ENCODE peak calls at places on chromosomes 13 and 19, in five cellular contexts. One of them, this sample, is unnamed.

GRCh38 chr19:5349041-5349440 is 8.4 kb upstream of the PTPRS start:
- DNase-seq in neuronal stem cell: no peak
- DNase-seq in IMR-90: no peak
- DNase-seq in mesenchymal stem cell: no peak
- DNase-seq in H1: no peak
- DNase-seq in this sample: peak; percentile 70

GRCh38 chr19:41407271-41407670 is 9.7 kb downstream of the BCKDHA start:
- DNase-seq in neuronal stem cell: no peak
- DNase-seq in IMR-90: no peak
- DNase-seq in mesenchymal stem cell: no peak
- DNase-seq in H1: no peak
- DNase-seq in this sample: peak; percentile 67

GRCh38 chr19:12034610-12035009 is 869 bp downstream of the ZNF433 start:
- DNase-seq in neuronal stem cell: no peak
- DNase-seq in IMR-90: no peak
- DNase-seq in mesenchymal stem cell: no peak
- DNase-seq in H1: no peak
- DNase-seq in this sample: peak; percentile 21

GRCh38 chr13:20126460-20127262 is 34.2 kb downstream of the GJA3 start:
- DNase-seq in neuronal stem cell: no peak
- DNase-seq in IMR-90: no peak
- DNase-seq in mesenchymal stem cell: no peak
- DNase-seq in H1: no peak
- DNase-seq in this sample: no peak

GRCh38 chr13:97369269-97369893 is 64.6 kb upstream of the RAP2A start:
- DNase-seq in neuronal stem cell: no peak
- DNase-seq in IMR-90: no peak
- DNase-seq in mesenchymal stem cell: peak; percentile 62
- DNase-seq in H1: no peak
- DNase-seq in this sample: no peak

GRCh38 chr13:52070929-52071523 is 46.5 kb downstream of the UTP14C start:
- DNase-seq in neuronal stem cell: no peak
- DNase-seq in IMR-90: peak; percentile 32
- DNase-seq in mesenchymal stem cell: peak; percentile 32
- DNase-seq in H1: no peak
- DNase-seq in this sample: peak; percentile 55

GRCh38 chr13:35485451-35485850 is 9.0 kb upstream of the MAB21L1 start:
- DNase-seq in neuronal stem cell: no peak
- DNase-seq in IMR-90: no peak
- DNase-seq in mesenchymal stem cell: no peak
- DNase-seq in H1: no peak
- DNase-seq in this sample: peak; percentile 29

GRCh38 chr13:61247149-61247936 is 168.3 kb downstream of the PCDH20 start:
- DNase-seq in neuronal stem cell: no peak
- DNase-seq in IMR-90: no peak
- DNase-seq in mesenchymal stem cell: no peak
- DNase-seq in H1: peak; percentile 46
- DNase-seq in this sample: peak; percentile 65

GRCh38 chr19:43505941-43506340 is 1.4 kb upstream of the PHLDB3 start:
- DNase-seq in neuronal stem cell: no peak
- DNase-seq in IMR-90: no peak
- DNase-seq in mesenchymal stem cell: no peak
- DNase-seq in H1: no peak
- DNase-seq in this sample: no peak

GRCh38 chr19:11894851-11895250 is 7.3 kb downstream of the ZNF69 start:
- DNase-seq in neuronal stem cell: no peak
- DNase-seq in IMR-90: no peak
- DNase-seq in mesenchymal stem cell: no peak
- DNase-seq in H1: no peak
- DNase-seq in this sample: no peak

GRCh38 chr19:34269968-34270621 is 15.7 kb downstream of the GARRE1 start:
- DNase-seq in neuronal stem cell: no peak
- DNase-seq in IMR-90: peak; percentile 66
- DNase-seq in mesenchymal stem cell: peak; percentile 72
- DNase-seq in H1: no peak
- DNase-seq in this sample: peak; percentile 98

GRCh38 chr13:111792956-111793355 is 274.0 kb upstream of the SOX1 start:
- DNase-seq in neuronal stem cell: no peak
- DNase-seq in IMR-90: no peak
- DNase-seq in mesenchymal stem cell: no peak
- DNase-seq in H1: peak; percentile 11
- DNase-seq in this sample: no peak

GRCh38 chr19:1158885-1159448 is 15.1 kb downstream of the SBNO2 start:
- DNase-seq in neuronal stem cell: no peak
- DNase-seq in IMR-90: no peak
- DNase-seq in mesenchymal stem cell: no peak
- DNase-seq in H1: no peak
- DNase-seq in this sample: no peak

GRCh38 chr19:405138-405965 is 3.6 kb downstream of the C2CD4C start:
- DNase-seq in neuronal stem cell: no peak
- DNase-seq in IMR-90: no peak
- DNase-seq in mesenchymal stem cell: no peak
- DNase-seq in H1: peak; percentile 46
- DNase-seq in this sample: no peak

GRCh38 chr19:35135389-35135909 is 590 bp upstream of the LGI4 start:
- DNase-seq in neuronal stem cell: peak; percentile 84
- DNase-seq in IMR-90: peak; percentile 55
- DNase-seq in mesenchymal stem cell: peak; percentile 66
- DNase-seq in H1: peak; percentile 96
- DNase-seq in this sample: peak; percentile 86

GRCh38 chr19:48290923-48291700 is 21.2 kb downstream of the ZNF114 start:
- DNase-seq in neuronal stem cell: peak; percentile 79
- DNase-seq in IMR-90: peak; percentile 81
- DNase-seq in mesenchymal stem cell: peak; percentile 86
- DNase-seq in H1: peak; percentile 95
- DNase-seq in this sample: peak; percentile 96

GRCh38 chr13:44140146-44140545 is 233.5 kb upstream of the SERP2 start:
- DNase-seq in neuronal stem cell: no peak
- DNase-seq in IMR-90: no peak
- DNase-seq in mesenchymal stem cell: no peak
- DNase-seq in H1: peak; percentile 48
- DNase-seq in this sample: peak; percentile 27

GRCh38 chr19:53927745-53928144 is 18.7 kb downstream of the CACNG7 start:
- DNase-seq in neuronal stem cell: peak; percentile 65
- DNase-seq in IMR-90: peak; percentile 64
- DNase-seq in mesenchymal stem cell: peak; percentile 46
- DNase-seq in H1: peak; percentile 88
- DNase-seq in this sample: peak; percentile 90

GRCh38 chr19:49462492-49462891 is 9.5 kb downstream of the ALDH16A1 start:
- DNase-seq in neuronal stem cell: no peak
- DNase-seq in IMR-90: no peak
- DNase-seq in mesenchymal stem cell: no peak
- DNase-seq in H1: no peak
- DNase-seq in this sample: no peak

GRCh38 chr13:74825170-74825948 is 656.6 kb downstream of the TBC1D4 start:
- DNase-seq in neuronal stem cell: peak; percentile 11
- DNase-seq in IMR-90: peak; percentile 49
- DNase-seq in mesenchymal stem cell: peak; percentile 67
- DNase-seq in H1: no peak
- DNase-seq in this sample: no peak

GRCh38 chr13:71460179-71460578 is 406.8 kb downstream of the DACH1 start:
- DNase-seq in neuronal stem cell: no peak
- DNase-seq in IMR-90: no peak
- DNase-seq in mesenchymal stem cell: no peak
- DNase-seq in H1: no peak
- DNase-seq in this sample: no peak

GRCh38 chr19:6041071-6041470 is 63.1 kb upstream of the RANBP3 start:
- DNase-seq in neuronal stem cell: no peak
- DNase-seq in IMR-90: no peak
- DNase-seq in mesenchymal stem cell: no peak
- DNase-seq in H1: peak; percentile 4
- DNase-seq in this sample: no peak

GRCh38 chr19:10430505-10431253 is 10.3 kb downstream of the PDE4A start:
- DNase-seq in neuronal stem cell: no peak
- DNase-seq in IMR-90: peak; percentile 37
- DNase-seq in mesenchymal stem cell: peak; percentile 53
- DNase-seq in H1: peak; percentile 61
- DNase-seq in this sample: no peak

GRCh38 chr19:53991224-53992113 is at the start of gene CACNG6:
- DNase-seq in neuronal stem cell: peak; percentile 43
- DNase-seq in IMR-90: no peak
- DNase-seq in mesenchymal stem cell: peak; percentile 8
- DNase-seq in H1: peak; percentile 77
- DNase-seq in this sample: peak; percentile 67

GRCh38 chr13:92717857-92718256 is 508.8 kb upstream of the GPC6 start:
- DNase-seq in neuronal stem cell: no peak
- DNase-seq in IMR-90: no peak
- DNase-seq in mesenchymal stem cell: no peak
- DNase-seq in H1: no peak
- DNase-seq in this sample: no peak

GRCh38 chr19:29687897-29688728 is 22.9 kb downstream of the PLEKHF1 start:
- DNase-seq in neuronal stem cell: no peak
- DNase-seq in IMR-90: peak; percentile 78
- DNase-seq in mesenchymal stem cell: peak; percentile 59
- DNase-seq in H1: no peak
- DNase-seq in this sample: no peak

GRCh38 chr19:45448887-45449299 is 18.9 kb upstream of the FOSB start:
- DNase-seq in neuronal stem cell: no peak
- DNase-seq in IMR-90: peak; percentile 15
- DNase-seq in mesenchymal stem cell: peak; percentile 70
- DNase-seq in H1: no peak
- DNase-seq in this sample: no peak

GRCh38 chr13:38180670-38181069 is 169.0 kb upstream of the UFM1 start:
- DNase-seq in neuronal stem cell: no peak
- DNase-seq in IMR-90: no peak
- DNase-seq in mesenchymal stem cell: peak; percentile 20
- DNase-seq in H1: no peak
- DNase-seq in this sample: no peak

GRCh38 chr13:32432856-32433255 is 4.9 kb upstream of the N4BP2L1 start:
- DNase-seq in neuronal stem cell: no peak
- DNase-seq in IMR-90: no peak
- DNase-seq in mesenchymal stem cell: peak; percentile 19
- DNase-seq in H1: no peak
- DNase-seq in this sample: no peak

GRCh38 chr19:16244091-16244490 is 46.4 kb downstream of the AP1M1 start:
- DNase-seq in neuronal stem cell: no peak
- DNase-seq in IMR-90: peak; percentile 80
- DNase-seq in mesenchymal stem cell: peak; percentile 68
- DNase-seq in H1: no peak
- DNase-seq in this sample: no peak

GRCh38 chr13:110774490-110774889 is 61.0 kb downstream of the ING1 start:
- DNase-seq in neuronal stem cell: no peak
- DNase-seq in IMR-90: no peak
- DNase-seq in mesenchymal stem cell: no peak
- DNase-seq in H1: no peak
- DNase-seq in this sample: no peak

GRCh38 chr19:32843716-32844245 is 25.8 kb downstream of the SLC7A9 start:
- DNase-seq in neuronal stem cell: no peak
- DNase-seq in IMR-90: no peak
- DNase-seq in mesenchymal stem cell: no peak
- DNase-seq in H1: no peak
- DNase-seq in this sample: no peak

GRCh38 chr13:97211357-97211756 is 10.8 kb upstream of the MBNL2 start:
- DNase-seq in neuronal stem cell: no peak
- DNase-seq in IMR-90: peak; percentile 48
- DNase-seq in mesenchymal stem cell: no peak
- DNase-seq in H1: no peak
- DNase-seq in this sample: peak; percentile 49

GRCh38 chr19:18468930-18469244 is 31.0 kb upstream of the ISYNA1 start:
- DNase-seq in neuronal stem cell: no peak
- DNase-seq in IMR-90: no peak
- DNase-seq in mesenchymal stem cell: no peak
- DNase-seq in H1: no peak
- DNase-seq in this sample: no peak

GRCh38 chr19:55197531-55197930 is 11.8 kb downstream of the PTPRH start:
- DNase-seq in neuronal stem cell: no peak
- DNase-seq in IMR-90: no peak
- DNase-seq in mesenchymal stem cell: peak; percentile 15
- DNase-seq in H1: no peak
- DNase-seq in this sample: peak; percentile 27

GRCh38 chr13:108268713-108269112 is 805 bp upstream of the TNFSF13B start:
- DNase-seq in neuronal stem cell: no peak
- DNase-seq in IMR-90: no peak
- DNase-seq in mesenchymal stem cell: no peak
- DNase-seq in H1: no peak
- DNase-seq in this sample: no peak

GRCh38 chr13:108267338-108267737 is 2.2 kb upstream of the TNFSF13B start:
- DNase-seq in neuronal stem cell: no peak
- DNase-seq in IMR-90: no peak
- DNase-seq in mesenchymal stem cell: no peak
- DNase-seq in H1: no peak
- DNase-seq in this sample: no peak

GRCh38 chr13:108272333-108272732 is 2.8 kb downstream of the TNFSF13B start:
- DNase-seq in neuronal stem cell: no peak
- DNase-seq in IMR-90: peak; percentile 31
- DNase-seq in mesenchymal stem cell: peak; percentile 28
- DNase-seq in H1: no peak
- DNase-seq in this sample: no peak

GRCh38 chr13:108269601-108270328 is at the start of gene TNFSF13B:
- DNase-seq in neuronal stem cell: no peak
- DNase-seq in IMR-90: peak; percentile 40
- DNase-seq in mesenchymal stem cell: peak; percentile 61
- DNase-seq in H1: peak; percentile 60
- DNase-seq in this sample: peak; percentile 74

GRCh38 chr13:108270442-108270841 is 924 bp downstream of the TNFSF13B start:
- DNase-seq in neuronal stem cell: no peak
- DNase-seq in IMR-90: no peak
- DNase-seq in mesenchymal stem cell: no peak
- DNase-seq in H1: no peak
- DNase-seq in this sample: no peak
- H3K4me3 ChIP-seq in neuronal stem cell: no peak overlapping the region
- H3K4me3 ChIP-seq in IMR-90: peak overlapping the region; percentile 36
- H3K4me3 ChIP-seq in mesenchymal stem cell: peak overlapping the region; percentile 81
- H3K4me3 ChIP-seq in H1: no peak overlapping the region
- H3K4me3 ChIP-seq in this sample: no peak overlapping the region

GRCh38 chr13:23202383-23202782 is 21.6 kb downstream of the SGCG start:
- DNase-seq in neuronal stem cell: no peak
- DNase-seq in IMR-90: no peak
- DNase-seq in mesenchymal stem cell: no peak
- DNase-seq in H1: no peak
- DNase-seq in this sample: no peak
- H2BK15ac ChIP-seq in neuronal stem cell: no peak overlapping the region
- H2BK15ac ChIP-seq in IMR-90: no peak overlapping the region
- H2BK15ac ChIP-seq in mesenchymal stem cell: no peak overlapping the region
- H2BK15ac ChIP-seq in H1: no peak overlapping the region
- H2BK15ac ChIP-seq in this sample: no peak overlapping the region

GRCh38 chr19:37991176-37991835 is 84.3 kb downstream of the SIPA1L3 start:
- DNase-seq in neuronal stem cell: no peak
- DNase-seq in IMR-90: no peak
- DNase-seq in mesenchymal stem cell: no peak
- DNase-seq in H1: no peak
- DNase-seq in this sample: no peak
- H2BK5ac ChIP-seq in neuronal stem cell: no peak overlapping the region
- H2BK5ac ChIP-seq in IMR-90: peak overlapping the region; percentile 18
- H2BK5ac ChIP-seq in mesenchymal stem cell: no peak overlapping the region
- H2BK5ac ChIP-seq in H1: peak overlapping the region; percentile 81
- H2BK5ac ChIP-seq in this sample: no peak overlapping the region

DNA sequence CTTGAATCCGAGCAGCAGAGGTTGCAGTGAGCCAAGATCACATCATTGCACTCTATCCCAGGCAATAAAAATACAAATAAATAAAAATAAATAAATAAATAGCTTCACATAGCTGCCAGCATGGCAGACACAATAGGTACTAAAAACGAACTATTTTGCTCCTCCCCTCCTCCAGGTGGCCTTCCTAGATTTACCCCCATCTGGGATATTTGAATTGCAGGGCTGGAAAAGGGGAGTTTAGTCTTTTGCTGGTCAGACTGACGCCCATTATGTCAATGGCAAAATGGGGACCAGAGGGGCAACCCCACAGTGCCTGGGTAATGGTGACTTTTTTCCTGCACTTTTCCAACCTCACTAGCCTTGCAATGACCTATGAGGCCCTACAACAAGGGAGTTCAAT is 640 bp upstream of the GMFG start:
- DNase-seq in neuronal stem cell: no peak
- DNase-seq in IMR-90: no peak
- DNase-seq in mesenchymal stem cell: no peak
- DNase-seq in H1: no peak
- DNase-seq in this sample: no peak
- H3K4me3 ChIP-seq in neuronal stem cell: no peak overlapping the region
- H3K4me3 ChIP-seq in IMR-90: no peak overlapping the region
- H3K4me3 ChIP-seq in mesenchymal stem cell: no peak overlapping the region
- H3K4me3 ChIP-seq in H1: no peak overlapping the region
- H3K4me3 ChIP-seq in this sample: no peak overlapping the region

This sample was measured in mesendoderm.